ENCODE peak calls at places on chromosomes 6 and 20, in six cellular contexts. J is SJSA1, S is IMR-90, D is A549, U is GM23248, T is spleen. K is an unnamed sample. For H3K9me3, the result is how much of the 10 kb centered on the place peaks cover.

GRCh38 chr6:39881851-39882566 is 52.3 kb downstream of the MOCS1 start:
- DNase-seq in J (no peak), S (peak), D (no peak), U (peak), T (no peak), K (no peak)

GRCh38 chr20:36579996-36580545 is 6.7 kb downstream of the TGIF2 start:
- DNase-seq in J (no peak), S (peak), D (no peak), U (peak), T (no peak), K (no peak)

GRCh38 chr6:108621117-108621516 is 60.4 kb downstream of the FOXO3 start:
- DNase-seq in J (peak), S (peak), D (no peak), U (peak), T (no peak), K (no peak)

GRCh38 chr6:5213851-5214507 is 46.8 kb downstream of the LYRM4 start:
- DNase-seq in J (peak), S (peak), D (no peak), U (peak), T (no peak), K (no peak)

GRCh38 chr6:83169511-83169910 is 23.6 kb downstream of the PGM3 start:
- DNase-seq in J (no peak), S (no peak), D (no peak), U (no peak), T (no peak), K (no peak)

GRCh38 chr6:147141690-147142308 is 62.4 kb upstream of the STXBP5 start:
- DNase-seq in J (no peak), S (peak), D (no peak), U (peak), T (no peak), K (no peak)

GRCh38 chr20:50120935-50121693 is 8.2 kb upstream of the UBE2V1 start:
- DNase-seq in J (peak), S (peak), D (peak), U (peak), T (peak), K (peak)

GRCh38 chr6:15929685-15930084 is 199.2 kb upstream of the MYLIP start:
- DNase-seq in J (no peak), S (no peak), D (no peak), U (peak), T (no peak), K (no peak)

GRCh38 chr6:16741112-16742016 is 19.9 kb downstream of the ATXN1 start:
- DNase-seq in J (peak), S (peak), D (no peak), U (peak), T (no peak), K (no peak)

GRCh38 chr20:3413393-3413889 is 6.0 kb upstream of the DNAAF9 start:
- DNase-seq in J (no peak), S (no peak), D (no peak), U (no peak), T (no peak), K (no peak)

GRCh38 chr6:152089992-152090391 is 282.5 kb downstream of the ESR1 start:
- DNase-seq in J (peak), S (peak), D (no peak), U (peak), T (no peak), K (no peak)

GRCh38 chr6:154914288-154914687 is 80.8 kb upstream of the TIAM2 start:
- DNase-seq in J (peak), S (no peak), D (no peak), U (no peak), T (no peak), K (no peak)

GRCh38 chr6:153673214-153673613 is 365.8 kb upstream of the OPRM1 start:
- DNase-seq in J (no peak), S (no peak), D (no peak), U (no peak), T (no peak), K (no peak)

GRCh38 chr6:39927159-39927558 is 7.1 kb downstream of the MOCS1 start:
- DNase-seq in J (no peak), S (peak), D (no peak), U (peak), T (no peak), K (no peak)

GRCh38 chr6:11426571-11426970 is 111.0 kb upstream of the TMEM170B start:
- DNase-seq in J (no peak), S (no peak), D (no peak), U (no peak), T (no peak), K (no peak)

GRCh38 chr6:8182857-8183256 is 80.5 kb upstream of the EEF1E1 start:
- DNase-seq in J (no peak), S (no peak), D (no peak), U (peak), T (no peak), K (no peak)

GRCh38 chr6:52098649-52099184 is 11.3 kb upstream of the PKHD1 start:
- DNase-seq in J (no peak), S (no peak), D (no peak), U (peak), T (no peak), K (no peak)

GRCh38 chr20:14604143-14604542 is 266.7 kb upstream of the FLRT3 start:
- DNase-seq in J (no peak), S (no peak), D (no peak), U (no peak), T (no peak), K (no peak)

GRCh38 chr6:105592329-105592728 is 189.4 kb upstream of the PREP start:
- DNase-seq in J (no peak), S (peak), D (peak), U (peak), T (no peak), K (no peak)

GRCh38 chr6:79810153-79810806 is 137.1 kb downstream of the ELOVL4 start:
- DNase-seq in J (no peak), S (no peak), D (no peak), U (no peak), T (no peak), K (no peak)

GRCh38 chr6:105485456-105485855 is 82.6 kb upstream of the PREP start:
- DNase-seq in J (peak), S (no peak), D (no peak), U (no peak), T (no peak), K (no peak)

GRCh38 chr20:62617711-62618483 is 24.4 kb upstream of the SLCO4A1 start:
- DNase-seq in J (peak), S (no peak), D (no peak), U (no peak), T (peak), K (peak)

GRCh38 chr6:125968493-125968892 is 11.9 kb downstream of the HINT3 start:
- DNase-seq in J (no peak), S (no peak), D (no peak), U (no peak), T (no peak), K (no peak)

GRCh38 chr6:147095316-147095715 is 108.9 kb upstream of the STXBP5 start:
- DNase-seq in J (no peak), S (peak), D (no peak), U (no peak), T (no peak), K (no peak)

GRCh38 chr6:137365648-137366047 is 128.5 kb downstream of the OLIG3 start:
- DNase-seq in J (no peak), S (no peak), D (no peak), U (no peak), T (no peak), K (no peak)

GRCh38 chr20:32468313-32468640 is 110.1 kb downstream of the ASXL1 start:
- DNase-seq in J (no peak), S (no peak), D (no peak), U (no peak), T (no peak), K (no peak)
- H3K9me3 ChIP-seq in J (under half), S (under half), D (under half), U (under half), T (under half), K (under half)

GRCh38 chr20:51301026-51301425 is 241.5 kb downstream of the NFATC2 start:
- DNase-seq in J (no peak), S (no peak), D (no peak), U (no peak), T (no peak), K (no peak)

GRCh38 chr20:51306081-51306480 is 236.4 kb downstream of the NFATC2 start:
- DNase-seq in J (no peak), S (no peak), D (no peak), U (no peak), T (no peak), K (no peak)

GRCh38 chr20:51305316-51306052 is 237.0 kb downstream of the NFATC2 start:
- DNase-seq in J (no peak), S (no peak), D (no peak), U (no peak), T (no peak), K (no peak)

GRCh38 chr20:51306521-51307358 is 235.8 kb downstream of the NFATC2 start:
- DNase-seq in J (peak), S (peak), D (peak), U (peak), T (peak), K (peak)

GRCh38 chr20:51303731-51304670 is 238.5 kb downstream of the NFATC2 start:
- DNase-seq in J (no peak), S (no peak), D (no peak), U (no peak), T (no peak), K (no peak)
- H3K9me3 ChIP-seq in J (under half), S (under half), D (under half), U (under half), T (under half), K (under half)

GRCh38 chr20:34111057-34111711 is 859 bp downstream of the EIF2S2 start:
- DNase-seq in J (no peak), S (peak), D (no peak), U (peak), T (peak), K (no peak)

GRCh38 chr20:34111712-34112599 is at the start of gene EIF2S2:
- DNase-seq in J (peak), S (peak), D (peak), U (peak), T (peak), K (peak)

GRCh38 chr20:34110025-34111013 is 1.7 kb downstream of the EIF2S2 start:
- DNase-seq in J (peak), S (peak), D (no peak), U (peak), T (no peak), K (no peak)

GRCh38 chr20:34114809-34115208 is 2.8 kb upstream of the EIF2S2 start:
- DNase-seq in J (no peak), S (no peak), D (no peak), U (no peak), T (no peak), K (no peak)

GRCh38 chr20:34112600-34113061 is 588 bp upstream of the EIF2S2 start:
- DNase-seq in J (no peak), S (peak), D (peak), U (peak), T (peak), K (no peak)
- H3K9me3 ChIP-seq in J (under half), S (under half), D (under half), U (under half), T (under half), K (under half)

GRCh38 chr6:117629119-117629518 is 26.8 kb upstream of the GOPC start:
- DNase-seq in J (no peak), S (no peak), D (no peak), U (no peak), T (no peak), K (no peak)

GRCh38 chr6:117624869-117625481 is 22.7 kb upstream of the GOPC start:
- DNase-seq in J (no peak), S (no peak), D (no peak), U (no peak), T (no peak), K (no peak)

GRCh38 chr6:117627533-117627932 is 25.2 kb upstream of the GOPC start:
- DNase-seq in J (no peak), S (no peak), D (no peak), U (no peak), T (no peak), K (no peak)
- H3K9me3 ChIP-seq in J (under half), S (under half), D (under half), U (under half), T (half or more), K (under half)